ENCODE peak calls at places on chromosome 18, in six cellular contexts. Q is Peyer's patch, T is HepG2, K is BE2C, H is lung, I is A549. Y is an unnamed sample. For H3K9me3, the result is how much of the 10 kb centered on the place peaks cover.

GRCh38 chr18:74840492-74841167 is 243.0 kb downstream of the ZNF407 start:
- DNase-seq in Q (no peak), T (peak), K (no peak), H (no peak), I (no peak), Y (peak)

GRCh38 chr18:32048507-32049091 is 30.0 kb downstream of the RNF125 start:
- DNase-seq in Q (no peak), T (peak), K (no peak), H (no peak), I (no peak), Y (no peak)

GRCh38 chr18:30578707-30579106 is 463.8 kb downstream of the DSC3 start:
- DNase-seq in Q (no peak), T (no peak), K (no peak), H (no peak), I (no peak), Y (no peak)

GRCh38 chr18:24368749-24369148 is 28.9 kb downstream of the OSBPL1A start:
- DNase-seq in Q (no peak), T (no peak), K (no peak), H (no peak), I (no peak), Y (no peak)

GRCh38 chr18:75475228-75475627 is 47.7 kb upstream of the SMIM21 start:
- DNase-seq in Q (no peak), T (no peak), K (no peak), H (no peak), I (no peak), Y (peak)

GRCh38 chr18:23541349-23542093 is 38.2 kb downstream of the RMC1 start:
- DNase-seq in Q (no peak), T (no peak), K (no peak), H (no peak), I (no peak), Y (peak)

GRCh38 chr18:55462652-55463051 is 125.3 kb downstream of the TCF4 start:
- DNase-seq in Q (no peak), T (no peak), K (no peak), H (no peak), I (no peak), Y (peak)

GRCh38 chr18:54269924-54270844 is 867 bp downstream of the POLI start:
- DNase-seq in Q (peak), T (peak), K (no peak), H (peak), I (peak), Y (peak)

GRCh38 chr18:60053747-60054304 is 154.0 kb downstream of the PMAIP1 start:
- DNase-seq in Q (no peak), T (peak), K (peak), H (no peak), I (peak), Y (peak)

GRCh38 chr18:58417752-58418151 is 211.1 kb downstream of the ALPK2 start:
- DNase-seq in Q (no peak), T (peak), K (no peak), H (no peak), I (peak), Y (peak)

GRCh38 chr18:49464718-49465598 is 4.5 kb upstream of the DYM start:
- DNase-seq in Q (no peak), T (no peak), K (no peak), H (no peak), I (no peak), Y (peak)

GRCh38 chr18:33424266-33424946 is 16.1 kb downstream of the CCDC178 start:
- DNase-seq in Q (no peak), T (peak), K (no peak), H (no peak), I (no peak), Y (peak)

GRCh38 chr18:52907942-52908341 is 567.9 kb downstream of the DCC start:
- DNase-seq in Q (no peak), T (no peak), K (no peak), H (no peak), I (no peak), Y (no peak)

GRCh38 chr18:31206787-31207381 is 44.2 kb upstream of the DSC1 start:
- DNase-seq in Q (no peak), T (peak), K (peak), H (peak), I (peak), Y (no peak)

GRCh38 chr18:62522178-62522509 is 681 bp upstream of the ZCCHC2 start:
- DNase-seq in Q (no peak), T (no peak), K (no peak), H (no peak), I (no peak), Y (no peak)

GRCh38 chr18:48045744-48046143 is 115.3 kb upstream of the SMAD2 start:
- DNase-seq in Q (no peak), T (no peak), K (no peak), H (no peak), I (no peak), Y (no peak)

GRCh38 chr18:74861154-74861553 is 263.5 kb downstream of the ZNF407 start:
- DNase-seq in Q (no peak), T (peak), K (no peak), H (no peak), I (no peak), Y (no peak)

GRCh38 chr18:46939998-46940571 is 22.7 kb downstream of the KATNAL2 start:
- DNase-seq in Q (no peak), T (no peak), K (no peak), H (no peak), I (no peak), Y (no peak)

GRCh38 chr18:50218432-50219197 is 23.7 kb upstream of the MYO5B start:
- DNase-seq in Q (peak), T (peak), K (no peak), H (no peak), I (no peak), Y (peak)

GRCh38 chr18:75482880-75483279 is 55.4 kb upstream of the SMIM21 start:
- DNase-seq in Q (no peak), T (no peak), K (no peak), H (no peak), I (no peak), Y (no peak)

GRCh38 chr18:58491773-58492752 is 136.8 kb downstream of the ALPK2 start:
- DNase-seq in Q (no peak), T (no peak), K (no peak), H (no peak), I (no peak), Y (no peak)

GRCh38 chr18:75130591-75131274 is 78.2 kb downstream of the PTGR3 start:
- DNase-seq in Q (no peak), T (no peak), K (no peak), H (no peak), I (no peak), Y (peak)

GRCh38 chr18:25875574-25875973 is 214.8 kb downstream of the SS18 start:
- DNase-seq in Q (no peak), T (no peak), K (no peak), H (no peak), I (no peak), Y (peak)

GRCh38 chr18:25351773-25352628 is at the start of gene ZNF521:
- DNase-seq in Q (peak), T (peak), K (peak), H (peak), I (no peak), Y (peak)

GRCh38 chr18:55310863-55311262 is 277.1 kb downstream of the TCF4 start:
- DNase-seq in Q (no peak), T (no peak), K (no peak), H (no peak), I (no peak), Y (no peak)

GRCh38 chr18:48852292-48852691 is 98.5 kb downstream of the SMAD7 start:
- DNase-seq in Q (no peak), T (no peak), K (no peak), H (no peak), I (no peak), Y (no peak)

GRCh38 chr18:48475635-48476549 is 62.9 kb upstream of the CTIF start:
- DNase-seq in Q (no peak), T (peak), K (peak), H (peak), I (peak), Y (peak)

GRCh38 chr18:39480494-39481245 is 1915.1 kb upstream of the CELF4 start:
- DNase-seq in Q (no peak), T (no peak), K (no peak), H (no peak), I (no peak), Y (no peak)

GRCh38 chr18:48887294-48887904 is 63.4 kb downstream of the SMAD7 start:
- DNase-seq in Q (no peak), T (no peak), K (no peak), H (no peak), I (no peak), Y (no peak)

GRCh38 chr18:49844903-49845302 is 31.6 kb upstream of the ACAA2 start:
- DNase-seq in Q (no peak), T (no peak), K (no peak), H (peak), I (no peak), Y (no peak)

GRCh38 chr18:77025831-77026363 is 106.7 kb downstream of the MBP start:
- DNase-seq in Q (no peak), T (no peak), K (no peak), H (no peak), I (no peak), Y (no peak)

GRCh38 chr18:3508576-3509559 is 58.9 kb downstream of the TGIF1 start:
- DNase-seq in Q (no peak), T (no peak), K (no peak), H (no peak), I (no peak), Y (no peak)

GRCh38 chr18:59704146-59704545 is 6.9 kb upstream of the CCBE1 start:
- DNase-seq in Q (no peak), T (no peak), K (no peak), H (no peak), I (no peak), Y (no peak)

GRCh38 chr18:5444269-5444668 is 99.5 kb downstream of the EPB41L3 start:
- DNase-seq in Q (no peak), T (no peak), K (no peak), H (no peak), I (no peak), Y (no peak)

GRCh38 chr18:40366521-40366920 is 1588.5 kb upstream of the PIK3C3 start:
- DNase-seq in Q (no peak), T (no peak), K (no peak), H (no peak), I (no peak), Y (no peak)

GRCh38 chr18:58310517-58310916 is 266.5 kb downstream of the NEDD4L start:
- DNase-seq in Q (peak), T (no peak), K (no peak), H (peak), I (no peak), Y (no peak)

GRCh38 chr18:12934454-12935071 is 13.2 kb upstream of the SEH1L start:
- DNase-seq in Q (peak), T (peak), K (peak), H (peak), I (peak), Y (peak)
- TF ChIP-seq CTCF in Q (peak), T (peak), K (peak), H (peak), I (peak), Y (peak)

GRCh38 chr18:44818668-44819403 is 138.1 kb downstream of the SETBP1 start:
- DNase-seq in Q (no peak), T (no peak), K (no peak), H (no peak), I (no peak), Y (no peak)
- H3K9me3 ChIP-seq in Q (under half), T (under half), K (under half), H (under half), I (under half), Y (under half)

DNA sequence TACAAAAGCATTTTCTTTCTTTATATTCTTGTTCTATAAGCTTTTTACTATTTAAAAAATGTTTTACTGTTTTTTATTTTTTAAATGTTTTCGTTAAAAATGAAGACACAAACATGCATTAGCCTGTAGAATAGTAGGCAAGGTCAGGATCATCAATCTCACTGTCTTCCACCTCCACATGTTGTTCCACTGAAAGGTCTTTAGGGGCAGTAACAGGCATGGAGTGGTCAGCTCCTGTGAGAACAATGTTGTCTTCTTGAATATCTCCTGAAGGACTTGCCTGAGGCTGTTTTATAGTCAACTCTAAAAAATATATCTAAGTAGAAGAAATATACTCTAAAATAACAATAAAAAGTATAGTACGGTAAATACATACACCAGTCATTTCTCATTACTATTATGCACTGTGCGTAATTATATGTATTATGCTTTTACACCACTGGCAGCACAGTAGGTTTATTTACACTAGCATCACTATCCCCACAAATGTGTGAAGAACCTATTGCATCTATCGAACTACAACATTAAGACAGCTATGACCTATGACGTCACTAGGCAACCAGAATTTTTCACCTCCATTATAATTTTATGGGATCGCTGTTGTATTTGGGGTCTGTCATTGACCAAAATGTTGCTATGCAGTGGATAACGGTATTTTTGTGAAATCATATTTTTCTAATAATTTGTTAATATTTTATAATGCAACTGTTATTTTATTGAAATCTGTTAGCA is 764.3 kb downstream of the METTL4 start:
- DNase-seq in Q (no peak), T (no peak), K (no peak), H (no peak), I (no peak), Y (no peak)
- TF ChIP-seq CTCF in Q (no peak), T (no peak), K (no peak), H (no peak), I (no peak), Y (no peak)

GRCh38 chr18:78867131-78867530 is 112.5 kb upstream of the SALL3 start:
- DNase-seq in Q (no peak), T (no peak), K (no peak), H (no peak), I (no peak), Y (no peak)
- H3K9me3 ChIP-seq in Q (under half), T (under half), K (under half), H (under half), I (under half), Y (under half)

GRCh38 chr18:8507881-8508280 is 101.4 kb upstream of the RAB12 start:
- DNase-seq in Q (no peak), T (no peak), K (no peak), H (no peak), I (no peak), Y (no peak)

GRCh38 chr18:8505036-8505435 is 104.2 kb upstream of the RAB12 start:
- DNase-seq in Q (no peak), T (no peak), K (no peak), H (no peak), I (no peak), Y (no peak)

GRCh38 chr18:8508320-8508719 is 100.9 kb upstream of the RAB12 start:
- DNase-seq in Q (no peak), T (no peak), K (no peak), H (no peak), I (no peak), Y (no peak)

GRCh38 chr18:8506251-8507049 is 102.8 kb upstream of the RAB12 start:
- DNase-seq in Q (no peak), T (no peak), K (no peak), H (no peak), I (no peak), Y (no peak)

DNA sequence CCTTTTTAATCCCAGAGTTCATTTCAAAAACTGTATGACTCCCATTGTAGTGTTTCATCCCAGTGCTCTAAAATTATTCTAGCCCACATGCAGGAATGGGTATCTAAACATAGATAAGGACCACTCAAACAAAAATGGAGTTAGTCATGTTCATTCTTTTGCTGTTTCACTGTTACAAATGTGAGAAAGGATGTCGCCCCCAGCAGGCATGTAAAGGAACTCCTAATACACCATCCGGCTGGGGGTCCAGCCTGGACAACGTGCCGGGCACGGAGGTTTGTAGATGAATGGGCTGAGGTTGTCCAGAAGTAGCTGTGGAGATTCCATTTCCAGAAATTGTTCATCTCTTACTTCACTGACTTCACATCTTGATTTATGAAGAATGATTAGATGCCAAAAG is 101.9 kb upstream of the RAB12 start:
- DNase-seq in Q (no peak), T (peak), K (no peak), H (no peak), I (no peak), Y (peak)
- TF ChIP-seq CTCF in Q (no peak), T (peak), K (peak), H (no peak), I (no peak), Y (peak)

GRCh38 chr18:35248429-35248828 is 7.6 kb downstream of the ZNF397 start:
- DNase-seq in Q (no peak), T (no peak), K (no peak), H (no peak), I (no peak), Y (no peak)

GRCh38 chr18:35252466-35252865 is 11.6 kb downstream of the ZNF397 start:
- DNase-seq in Q (no peak), T (no peak), K (no peak), H (no peak), I (no peak), Y (no peak)

GRCh38 chr18:35256947-35257346 is 16.1 kb downstream of the ZNF397 start:
- DNase-seq in Q (no peak), T (no peak), K (no peak), H (no peak), I (no peak), Y (no peak)

DNA sequence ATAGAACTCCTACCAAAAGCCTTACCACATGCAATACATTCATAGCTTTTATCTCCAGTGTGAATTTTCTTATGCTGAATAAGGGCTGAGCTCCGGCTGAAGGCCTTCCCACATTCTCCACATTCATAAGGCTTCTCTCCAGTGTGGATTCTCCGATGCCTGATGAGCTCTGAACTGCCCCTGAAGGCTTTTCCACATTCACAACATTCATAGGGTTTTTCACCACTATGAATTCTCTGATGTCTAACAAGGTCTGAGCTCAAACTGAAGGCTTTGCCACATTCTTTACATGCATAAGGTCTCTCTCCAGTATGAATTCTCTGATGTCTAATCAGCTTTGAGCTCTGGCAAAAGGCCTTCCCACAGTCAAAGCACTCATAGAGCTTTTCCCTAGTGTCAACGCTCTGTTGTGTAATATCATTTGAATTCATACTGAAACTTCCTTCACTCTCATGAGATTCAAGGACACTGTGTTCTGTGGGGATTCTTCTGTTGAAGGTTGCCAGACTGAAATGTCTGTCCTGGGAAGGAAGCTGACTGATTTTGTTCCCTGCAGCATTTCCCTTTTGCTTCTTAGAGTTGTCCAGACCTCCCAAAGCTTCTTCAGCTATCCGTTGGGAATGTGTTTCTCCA is 12.9 kb downstream of the ZNF397 start:
- DNase-seq in Q (no peak), T (no peak), K (no peak), H (no peak), I (no peak), Y (no peak)
- H3K9me3 ChIP-seq in Q (under half), T (under half), K (under half), H (under half), I (half or more), Y (under half)